ENCODE peak calls at places on chromosomes 3 and 15, in five cellular contexts. L is activated naive CD4-positive, alpha-beta T cell treated with anti-CD3 and anti-CD28 coated beads, Interleukin-2, amount 10 ng/mL, durations not matched to agents 7 days and 5 days; H is nucleus accumbens; M is renal cortical epithelial cell; A is WERI-Rb-1. R is an unnamed sample.
A peak's percentile ranks its signal among the peaks of the same experiment; 100 is the strongest.

GRCh38 chr15:90869601-90870353 is 1.4 kb downstream of the FURIN start:
- DNase-seq in L (peak; percentile 57), H (peak; percentile 58), M (peak; percentile 93), A (no peak), R (peak; percentile 91)

GRCh38 chr3:25237602-25238001 is 190.5 kb upstream of the RARB start:
- DNase-seq in L (no peak), H (no peak), M (no peak), A (no peak), R (no peak)

GRCh38 chr15:80891006-80891405 is 98.6 kb downstream of the MESD start:
- DNase-seq in L (no peak), H (no peak), M (no peak), A (no peak), R (no peak)

GRCh38 chr3:38564631-38565338 is 68.6 kb downstream of the EXOG start:
- DNase-seq in L (peak; percentile 5), H (no peak), M (no peak), A (no peak), R (no peak)

GRCh38 chr3:192445768-192446644 is 281.3 kb downstream of the FGF12 start:
- DNase-seq in L (no peak), H (peak; percentile 26), M (peak; percentile 32), A (no peak), R (no peak)

GRCh38 chr3:170344971-170345370 is 12.5 kb upstream of the SKIL start:
- DNase-seq in L (no peak), H (no peak), M (no peak), A (no peak), R (peak; percentile 54)

GRCh38 chr3:194225988-194226663 is 90.2 kb downstream of the HES1 start:
- DNase-seq in L (no peak), H (peak; percentile 14), M (peak; percentile 10), A (no peak), R (no peak)

GRCh38 chr3:119044593-119044992 is 9.9 kb upstream of the IGSF11 start:
- DNase-seq in L (no peak), H (no peak), M (no peak), A (no peak), R (no peak)

GRCh38 chr15:99090938-99091337 is 13.9 kb upstream of the SYNM start:
- DNase-seq in L (no peak), H (no peak), M (no peak), A (no peak), R (no peak)

GRCh38 chr3:197406266-197406665 is 107.9 kb upstream of the DLG1 start:
- DNase-seq in L (no peak), H (no peak), M (no peak), A (no peak), R (no peak)

GRCh38 chr3:55571216-55571813 is 84.2 kb upstream of the WNT5A start:
- DNase-seq in L (no peak), H (no peak), M (peak; percentile 64), A (no peak), R (no peak)

GRCh38 chr3:188926741-188927650 is 244.8 kb upstream of the TPRG1 start:
- DNase-seq in L (no peak), H (no peak), M (no peak), A (no peak), R (peak; percentile 65)

GRCh38 chr3:172376402-172376801 is 71.9 kb downstream of the GHSR start:
- DNase-seq in L (no peak), H (no peak), M (peak; percentile 84), A (no peak), R (no peak)

GRCh38 chr15:99735868-99736267 is 2.6 kb upstream of the LYSMD4 start:
- DNase-seq in L (no peak), H (no peak), M (no peak), A (no peak), R (no peak)

GRCh38 chr3:58009026-58009748 is 965 bp downstream of the FLNB start:
- DNase-seq in L (peak; percentile 65), H (no peak), M (no peak), A (no peak), R (peak; percentile 78)

GRCh38 chr15:92611995-92612745 is 43.4 kb downstream of the FAM174B start:
- DNase-seq in L (no peak), H (no peak), M (no peak), A (no peak), R (no peak)

GRCh38 chr3:25281041-25281842 is 146.8 kb upstream of the RARB start:
- DNase-seq in L (no peak), H (no peak), M (no peak), A (peak; percentile 11), R (no peak)

GRCh38 chr3:122957707-122958210 is 69.8 kb downstream of the SEMA5B start:
- DNase-seq in L (no peak), H (no peak), M (peak; percentile 70), A (no peak), R (peak; percentile 54)

GRCh38 chr3:169662215-169663070 is 1.1 kb downstream of the MECOM start:
- DNase-seq in L (peak; percentile 53), H (no peak), M (peak; percentile 41), A (peak; percentile 83), R (peak; percentile 96)

GRCh38 chr3:197487911-197488391 is 67.8 kb downstream of the BDH1 start:
- DNase-seq in L (no peak), H (peak; percentile 59), M (peak; percentile 95), A (no peak), R (peak; percentile 96)

GRCh38 chr3:129597792-129598381 is 8.6 kb downstream of the PLXND1 start:
- DNase-seq in L (no peak), H (no peak), M (no peak), A (no peak), R (no peak)

GRCh38 chr15:51629612-51630011 is 7.0 kb upstream of the DMXL2 start:
- DNase-seq in L (no peak), H (no peak), M (peak; percentile 31), A (no peak), R (no peak)

GRCh38 chr3:48898383-48899234 is at the start of gene SLC25A20:
- DNase-seq in L (peak; percentile 95), H (peak; percentile 69), M (peak; percentile 64), A (peak; percentile 93), R (peak; percentile 96)

GRCh38 chr3:47098910-47099309 is 65.0 kb downstream of the SETD2 start:
- DNase-seq in L (no peak), H (no peak), M (no peak), A (no peak), R (no peak)

GRCh38 chr3:159586587-159587202 is 401.9 kb upstream of the IL12A start:
- DNase-seq in L (no peak), H (no peak), M (peak; percentile 38), A (peak; percentile 41), R (no peak)

GRCh38 chr3:154791611-154792010 is 288.5 kb upstream of the MME start:
- DNase-seq in L (no peak), H (no peak), M (no peak), A (no peak), R (no peak)

GRCh38 chr3:18369561-18370185 is 55.5 kb downstream of the SATB1 start:
- DNase-seq in L (no peak), H (no peak), M (no peak), A (peak; percentile 18), R (no peak)

GRCh38 chr3:122915300-122916055 is 112.1 kb downstream of the SEMA5B start:
- DNase-seq in L (no peak), H (no peak), M (no peak), A (no peak), R (peak; percentile 8)

GRCh38 chr3:37229740-37230139 is 55.4 kb upstream of the LRRFIP2 start:
- DNase-seq in L (no peak), H (no peak), M (no peak), A (no peak), R (no peak)

GRCh38 chr3:65473746-65474145 is 565.0 kb downstream of the MAGI1 start:
- DNase-seq in L (no peak), H (no peak), M (peak; percentile 16), A (no peak), R (no peak)

GRCh38 chr3:27312044-27312668 is 57.0 kb downstream of the NEK10 start:
- DNase-seq in L (no peak), H (no peak), M (peak; percentile 68), A (peak; percentile 14), R (peak; percentile 58)

GRCh38 chr3:112321867-112322652 is 10.9 kb upstream of the CD200 start:
- DNase-seq in L (no peak), H (no peak), M (no peak), A (no peak), R (no peak)

GRCh38 chr3:16429086-16429485 is 84.4 kb downstream of the RFTN1 start:
- DNase-seq in L (no peak), H (no peak), M (no peak), A (no peak), R (no peak)

GRCh38 chr3:120798346-120798745 is 55.8 kb downstream of the GTF2E1 start:
- DNase-seq in L (no peak), H (no peak), M (peak; percentile 15), A (no peak), R (no peak)

GRCh38 chr3:126126292-126126691 is 42.4 kb upstream of the SLC41A3 start:
- DNase-seq in L (no peak), H (no peak), M (no peak), A (peak; percentile 2), R (no peak)

R was measured in osteoblast.